ENCODE peak calls at places on chromosomes 5 and 9, in six cellular contexts. K is BJ, Q is spleen, A is cardiac muscle cell, O is endothelial cell, C is Calu3. N is an unnamed sample.

GRCh38 chr9:136570191-136570845 is 24.5 kb upstream of the NOTCH1 start:
- DNase-seq in K (no peak), Q (no peak), A (no peak), O (no peak), C (no peak), N (no peak)

GRCh38 chr5:110544603-110545002 is 181.9 kb downstream of the TMEM232 start:
- DNase-seq in K (no peak), Q (no peak), A (no peak), O (no peak), C (no peak), N (no peak)

GRCh38 chr9:77820293-77820954 is 172.3 kb upstream of the GNA14 start:
- DNase-seq in K (peak; percentile 65), Q (no peak), A (no peak), O (no peak), C (no peak), N (no peak)

GRCh38 chr9:13705913-13706312 is 426.4 kb upstream of the MPDZ start:
- DNase-seq in K (no peak), Q (no peak), A (peak; percentile 36), O (no peak), C (no peak), N (no peak)

GRCh38 chr9:81635526-81636279 is 53.6 kb downstream of the TLE1 start:
- DNase-seq in K (peak; percentile 79), Q (no peak), A (no peak), O (no peak), C (no peak), N (no peak)

GRCh38 chr9:5052858-5053257 is 67.8 kb downstream of the JAK2 start:
- DNase-seq in K (no peak), Q (no peak), A (no peak), O (no peak), C (no peak), N (no peak)

GRCh38 chr9:130908129-130908877 is 11.7 kb upstream of the QRFP start:
- DNase-seq in K (no peak), Q (no peak), A (no peak), O (no peak), C (no peak), N (no peak)

GRCh38 chr9:38171538-38171884 is 102.5 kb upstream of the SHB start:
- DNase-seq in K (no peak), Q (no peak), A (no peak), O (no peak), C (no peak), N (no peak)

GRCh38 chr9:78973906-78974305 is 597.9 kb upstream of the TLE4 start:
- DNase-seq in K (peak; percentile 45), Q (no peak), A (no peak), O (no peak), C (no peak), N (no peak)

GRCh38 chr9:16058131-16058549 is 505.3 kb downstream of the CCDC171 start:
- DNase-seq in K (no peak), Q (no peak), A (no peak), O (no peak), C (peak; percentile 13), N (no peak)

GRCh38 chr5:171604195-171604594 is 181.4 kb upstream of the SMIM23 start:
- DNase-seq in K (no peak), Q (no peak), A (no peak), O (no peak), C (no peak), N (no peak)

GRCh38 chr5:115414406-115415142 is 118.1 kb upstream of the CCDC112 start:
- DNase-seq in K (peak; percentile 92), Q (no peak), A (peak; percentile 23), O (no peak), C (no peak), N (no peak)

GRCh38 chr5:80346055-80346454 is 26.3 kb downstream of the SPZ1 start:
- DNase-seq in K (no peak), Q (no peak), A (peak; percentile 34), O (peak; percentile 34), C (peak; percentile 56), N (no peak)

GRCh38 chr5:72508241-72509170 is 1.3 kb upstream of the ZNF366 start:
- DNase-seq in K (no peak), Q (no peak), A (no peak), O (no peak), C (no peak), N (no peak)

GRCh38 chr9:121743441-121744001 is 92.1 kb downstream of the DAB2IP start:
- DNase-seq in K (peak; percentile 65), Q (peak; percentile 87), A (peak; percentile 90), O (peak; percentile 80), C (peak; percentile 81), N (no peak)

GRCh38 chr5:173341911-173342535 is 13.8 kb upstream of the STC2 start:
- DNase-seq in K (peak; percentile 73), Q (no peak), A (no peak), O (no peak), C (no peak), N (no peak)

GRCh38 chr5:14593326-14594036 is 11.9 kb downstream of the OTULINL start:
- DNase-seq in K (no peak), Q (no peak), A (no peak), O (no peak), C (no peak), N (no peak)

GRCh38 chr5:173515526-173515925 is 100.9 kb downstream of the BOD1 start:
- DNase-seq in K (peak; percentile 93), Q (no peak), A (no peak), O (no peak), C (no peak), N (no peak)

GRCh38 chr5:58887721-58888409 is 305.0 kb downstream of the RAB3C start:
- DNase-seq in K (no peak), Q (no peak), A (no peak), O (no peak), C (no peak), N (no peak)

GRCh38 chr9:3161912-3162311 is 318.0 kb upstream of the PUM3 start:
- DNase-seq in K (no peak), Q (no peak), A (no peak), O (no peak), C (no peak), N (no peak)

GRCh38 chr5:169354263-169354662 is 53.3 kb upstream of the SLIT3 start:
- DNase-seq in K (no peak), Q (no peak), A (no peak), O (no peak), C (no peak), N (no peak)

GRCh38 chr9:73118898-73119554 is 32.6 kb upstream of the ANXA1 start:
- DNase-seq in K (no peak), Q (no peak), A (no peak), O (no peak), C (no peak), N (no peak)

GRCh38 chr5:125160787-125161502 is 414.5 kb upstream of the ZNF608 start:
- DNase-seq in K (no peak), Q (no peak), A (peak; percentile 76), O (no peak), C (no peak), N (no peak)

GRCh38 chr9:14524881-14525515 is 168.2 kb downstream of the ZDHHC21 start:
- DNase-seq in K (no peak), Q (no peak), A (peak; percentile 45), O (no peak), C (no peak), N (no peak)

GRCh38 chr9:86034863-86035734 is 64.3 kb downstream of the GOLM1 start:
- DNase-seq in K (no peak), Q (no peak), A (peak; percentile 65), O (peak; percentile 69), C (peak; percentile 69), N (no peak)

GRCh38 chr5:113029614-113030013 is 53.0 kb downstream of the DCP2 start:
- DNase-seq in K (no peak), Q (no peak), A (no peak), O (no peak), C (no peak), N (no peak)

GRCh38 chr9:113289091-113289490 is 13.6 kb downstream of the PRPF4 start:
- DNase-seq in K (no peak), Q (no peak), A (no peak), O (no peak), C (no peak), N (no peak)

GRCh38 chr5:176542596-176543427 is 5.6 kb upstream of the RNF44 start:
- DNase-seq in K (no peak), Q (peak; percentile 92), A (peak; percentile 79), O (peak; percentile 40), C (peak; percentile 71), N (no peak)

DNA sequence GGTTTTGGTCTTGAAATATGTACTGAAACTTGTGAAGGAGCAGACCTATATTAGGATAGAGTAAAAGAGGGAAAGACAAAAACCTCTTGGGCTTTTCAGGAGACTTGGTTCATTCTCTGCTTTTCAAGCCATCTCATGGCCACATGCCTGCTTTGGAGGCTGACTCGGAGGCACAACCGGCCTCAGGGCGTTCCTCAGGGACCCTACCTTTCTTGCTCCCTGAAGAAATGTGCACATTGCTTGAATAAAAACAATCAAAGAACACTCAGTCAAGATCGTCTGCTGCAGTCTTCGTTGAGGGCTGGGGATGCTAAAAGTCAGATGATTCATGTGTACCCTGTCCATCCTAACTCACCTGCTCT is 994 bp downstream of the IRGM start:
- DNase-seq in K (no peak), Q (peak; percentile 60), A (no peak), O (no peak), C (no peak), N (no peak)
- TF ChIP-seq CTCF in K (no peak), Q (no peak), A (no peak), O (peak; percentile 12), C (no peak), N (no peak)

GRCh38 chr5:9920696-9921095 is 290.5 kb upstream of the TAS2R1 start:
- DNase-seq in K (no peak), Q (no peak), A (no peak), O (no peak), C (no peak), N (no peak)
- TF ChIP-seq CTCF in K (no peak), Q (no peak), A (no peak), O (no peak), C (no peak), N (no peak)

GRCh38 chr5:31237159-31237558 is 43.7 kb downstream of the CDH6 start:
- DNase-seq in K (no peak), Q (no peak), A (no peak), O (no peak), C (peak; percentile 7), N (no peak)
- TF ChIP-seq CTCF in K (no peak), Q (no peak), A (no peak), O (no peak), C (no peak), N (no peak)

GRCh38 chr9:76218151-76218867 is 175.9 kb downstream of the RFK start:
- DNase-seq in K (no peak), Q (no peak), A (no peak), O (no peak), C (no peak), N (no peak)

GRCh38 chr9:76216161-76216649 is 178.0 kb downstream of the RFK start:
- DNase-seq in K (peak; percentile 91), Q (no peak), A (no peak), O (no peak), C (no peak), N (no peak)

GRCh38 chr9:76218868-76219462 is 175.3 kb downstream of the RFK start:
- DNase-seq in K (no peak), Q (no peak), A (no peak), O (no peak), C (no peak), N (no peak)

GRCh38 chr9:76221423-76221822 is 172.8 kb downstream of the RFK start:
- DNase-seq in K (no peak), Q (no peak), A (no peak), O (no peak), C (no peak), N (no peak)

GRCh38 chr9:76219555-76220151 is 174.6 kb downstream of the RFK start:
- DNase-seq in K (no peak), Q (no peak), A (no peak), O (no peak), C (no peak), N (no peak)
- TF ChIP-seq CTCF in K (peak; percentile 22), Q (no peak), A (peak; percentile 51), O (peak; percentile 33), C (no peak), N (no peak)

GRCh38 chr9:93154293-93154903 is 20.3 kb upstream of the NINJ1 start:
- DNase-seq in K (no peak), Q (peak; percentile 74), A (peak; percentile 74), O (peak; percentile 81), C (peak; percentile 50), N (no peak)
- TF ChIP-seq CTCF in K (peak; percentile 59), Q (peak; percentile 57), A (peak; percentile 72), O (peak; percentile 79), C (peak; percentile 45), N (no peak)

N was measured in mesothelial cell of epicardium.